ENCODE peak calls at places on chromosome 20, in seven cellular contexts. F is fibroblast of lung, R is cardiac muscle cell, Y is AG09319, L is body of pancreas, O is B cell, H is GM06990. C is an unnamed sample.

GRCh38 chr20:19252670-19253120 is 40.3 kb downstream of the SLC24A3 start:
- DNase-seq in H (no peak), F (no peak), R (peak; percentile 74), O (no peak), L (no peak), Y (peak; percentile 57), C (no peak)

GRCh38 chr20:5168582-5169396 is 42.0 kb downstream of the CDS2 start:
- DNase-seq in R (peak; percentile 56), F (peak; percentile 42), O (peak; percentile 50), L (no peak), H (no peak), Y (no peak), C (no peak)

GRCh38 chr20:52105573-52106422 is 85.8 kb downstream of the ZFP64 start:
- DNase-seq in H (no peak), L (no peak), R (peak; percentile 46), Y (no peak), F (peak; percentile 57), O (no peak), C (peak; percentile 60)

GRCh38 chr20:4794846-4795245 is 73.1 kb downstream of the PRND start:
- DNase-seq in L (no peak), F (peak; percentile 9), H (no peak), O (no peak), Y (peak; percentile 11), R (no peak), C (no peak)

GRCh38 chr20:34318609-34319443 is 15.7 kb upstream of the AHCY start:
- DNase-seq in H (no peak), L (no peak), F (no peak), R (no peak), Y (no peak), O (no peak), C (no peak)

GRCh38 chr20:25389858-25390537 is 637 bp downstream of the ABHD12 start:
- DNase-seq in F (peak; percentile 26), Y (no peak), O (no peak), R (peak; percentile 17), L (peak; percentile 68), H (peak; percentile 67), C (peak; percentile 46)

GRCh38 chr20:44761423-44761822 is 15.8 kb downstream of the KCNK15 start:
- DNase-seq in F (no peak), O (no peak), R (peak; percentile 58), Y (no peak), L (no peak), H (no peak), C (no peak)

GRCh38 chr20:52536841-52537400 is 345.3 kb upstream of the ZFP64 start:
- DNase-seq in Y (no peak), L (no peak), R (no peak), F (peak; percentile 45), H (no peak), O (no peak), C (no peak)

GRCh38 chr20:46006964-46007363 is 1.7 kb upstream of the MMP9 start:
- DNase-seq in L (no peak), F (no peak), R (no peak), O (no peak), Y (no peak), H (no peak), C (no peak)

GRCh38 chr20:53021934-53022333 is 49.8 kb downstream of the TSHZ2 start:
- DNase-seq in F (peak; percentile 70), Y (no peak), O (no peak), R (no peak), H (no peak), L (no peak), C (no peak)

GRCh38 chr20:6162239-6162638 is 39.4 kb upstream of the FERMT1 start:
- DNase-seq in Y (peak; percentile 20), O (no peak), L (no peak), F (peak; percentile 51), H (no peak), R (peak; percentile 86), C (no peak)

GRCh38 chr20:3669710-3670367 is 6.6 kb upstream of the GFRA4 start:
- DNase-seq in O (no peak), H (no peak), L (no peak), F (no peak), R (no peak), Y (no peak), C (no peak)

GRCh38 chr20:709864-710761 is 34.5 kb upstream of the SCRT2 start:
- DNase-seq in O (no peak), H (no peak), F (no peak), L (no peak), Y (no peak), R (no peak), C (no peak)

GRCh38 chr20:427401-427800 is 19.3 kb downstream of the RBCK1 start:
- DNase-seq in Y (no peak), F (no peak), O (no peak), H (no peak), L (no peak), R (no peak), C (no peak)

GRCh38 chr20:22807646-22808045 is 223.3 kb upstream of the FOXA2 start:
- DNase-seq in F (no peak), Y (no peak), R (no peak), O (no peak), L (peak; percentile 48), H (no peak), C (peak; percentile 2)

GRCh38 chr20:48267825-48268615 is 482.7 kb upstream of the SULF2 start:
- DNase-seq in Y (no peak), F (no peak), H (no peak), O (no peak), R (no peak), L (no peak), C (no peak)

GRCh38 chr20:25508083-25508770 is 77.1 kb downstream of the NINL start:
- DNase-seq in F (peak; percentile 86), L (peak; percentile 72), H (no peak), R (peak; percentile 73), Y (no peak), O (no peak), C (no peak)

GRCh38 chr20:8361008-8361652 is 229.1 kb downstream of the PLCB1 start:
- DNase-seq in Y (no peak), R (peak; percentile 69), O (no peak), L (peak; percentile 36), H (no peak), F (peak; percentile 73), C (peak; percentile 49)

GRCh38 chr20:53926428-53927028 is 143.9 kb downstream of the BCAS1 start:
- DNase-seq in Y (peak; percentile 58), H (peak; percentile 79), F (peak; percentile 99), O (peak; percentile 76), L (no peak), R (peak; percentile 94), C (peak; percentile 49)

GRCh38 chr20:22951966-22952365 is 83.1 kb upstream of the SSTR4 start:
- DNase-seq in Y (no peak), L (no peak), F (no peak), R (no peak), O (no peak), H (no peak), C (no peak)

GRCh38 chr20:34791289-34792020 is 34.0 kb downstream of the NCOA6 start:
- DNase-seq in L (no peak), R (peak; percentile 69), O (no peak), F (peak; percentile 42), Y (peak; percentile 70), H (no peak), C (no peak)

GRCh38 chr20:2093200-2093781 is 8.3 kb upstream of the STK35 start:
- DNase-seq in F (no peak), L (peak; percentile 41), O (no peak), Y (no peak), H (no peak), R (no peak), C (peak; percentile 63)
- TF ChIP-seq CTCF in F (peak; percentile 44), L (peak; percentile 48), O (peak; percentile 77), Y (peak; percentile 35), H (peak; percentile 66), R (peak; percentile 63), C (peak; percentile 69)

DNA sequence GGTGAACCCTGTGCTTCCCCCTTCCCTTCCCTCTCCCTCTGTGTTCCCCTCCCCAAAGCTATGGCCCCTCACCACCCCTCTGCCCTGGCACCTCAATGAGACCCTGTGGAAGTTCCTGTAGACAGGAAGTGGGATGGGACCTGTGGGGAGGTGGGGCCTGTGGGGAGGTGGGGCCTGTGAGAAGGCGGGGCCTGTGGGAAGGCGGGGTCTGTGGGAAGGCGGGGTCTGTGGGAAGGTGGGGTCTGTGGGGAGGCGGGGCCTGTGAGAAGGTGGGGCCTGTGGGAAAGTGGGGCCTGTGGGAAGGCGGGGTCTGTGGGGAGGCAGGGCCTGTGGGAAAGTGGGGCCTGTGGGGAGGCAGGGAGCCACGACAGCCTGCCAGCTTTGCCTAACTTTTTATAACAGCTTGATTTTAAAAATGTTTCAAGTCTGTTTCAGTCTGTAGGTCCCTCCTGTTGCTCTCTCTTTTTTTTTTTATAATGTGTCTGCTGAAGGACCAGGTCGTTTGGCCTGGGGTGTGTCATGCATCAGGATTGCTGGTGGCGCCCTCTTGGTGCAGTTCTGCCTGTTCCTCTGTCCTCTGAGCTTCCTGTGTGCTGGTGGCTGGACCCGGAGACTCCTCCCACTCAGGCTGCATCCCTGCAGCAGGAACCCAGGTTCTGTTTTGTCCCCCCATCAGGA is 70.5 kb upstream of the SLCO4A1 start:
- DNase-seq in H (peak; percentile 53), R (no peak), Y (no peak), F (no peak), L (no peak), O (no peak), C (peak; percentile 59)
- TF ChIP-seq CTCF in H (peak; percentile 23), R (no peak), Y (no peak), F (no peak), L (no peak), O (no peak), C (peak; percentile 22)

GRCh38 chr20:10495173-10495572 is 60.1 kb downstream of the SLX4IP start:
- DNase-seq in R (no peak), F (no peak), L (no peak), O (no peak), H (no peak), Y (no peak), C (no peak)

GRCh38 chr20:10492065-10492464 is 57.0 kb downstream of the SLX4IP start:
- DNase-seq in R (peak; percentile 84), F (peak; percentile 66), H (no peak), Y (no peak), O (no peak), L (no peak), C (no peak)

GRCh38 chr20:10490706-10491105 is 55.6 kb downstream of the SLX4IP start:
- DNase-seq in H (no peak), O (no peak), Y (no peak), F (peak; percentile 32), R (no peak), L (no peak), C (no peak)

GRCh38 chr20:10489853-10490627 is 54.9 kb downstream of the SLX4IP start:
- DNase-seq in H (no peak), F (no peak), Y (no peak), L (no peak), O (no peak), R (no peak), C (no peak)

DNA sequence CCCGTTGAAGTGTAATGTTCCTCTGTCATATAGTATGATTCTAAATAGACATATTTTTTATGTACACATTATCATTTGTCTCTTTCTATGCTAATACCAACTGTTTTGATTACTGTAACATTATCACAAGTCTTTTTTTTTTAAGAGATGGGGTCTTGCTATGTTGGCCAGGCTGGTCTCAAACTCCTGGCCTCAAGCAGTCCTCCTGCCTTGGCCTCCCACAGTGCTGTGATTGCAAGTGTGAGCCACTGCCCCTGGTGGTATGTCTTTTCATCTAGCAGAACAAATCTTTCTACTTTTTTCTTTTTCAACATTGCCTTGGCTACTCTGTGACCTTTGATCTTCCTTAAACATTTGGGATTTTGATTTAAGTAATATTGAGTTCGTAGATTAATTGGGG is 57.7 kb downstream of the SLX4IP start:
- DNase-seq in O (no peak), L (no peak), Y (no peak), R (no peak), F (no peak), H (no peak), C (peak; percentile 6)
- TF ChIP-seq CTCF in O (no peak), L (no peak), Y (no peak), R (no peak), F (no peak), H (no peak), C (no peak)

GRCh38 chr20:49323622-49324238 is 45.9 kb upstream of the ZNFX1 start:
- DNase-seq in R (peak; percentile 85), O (no peak), H (no peak), Y (peak; percentile 57), F (peak; percentile 89), L (no peak), C (peak; percentile 37)
- TF ChIP-seq CTCF in R (peak; percentile 48), O (no peak), H (peak; percentile 26), Y (peak; percentile 56), F (peak; percentile 49), L (no peak), C (peak; percentile 29)

C was measured in activated CD8-positive, alpha-beta T cell treated with anti-CD3 and anti-CD28 coated beads for 36 hours.